ENCODE peak calls at places on chromosomes 12 and 14, in five cellular contexts. U, A, X, R and Z are unnamed samples.

GRCh38 chr14:88551094-88551870 is 3.5 kb downstream of the PTPN21 start:
- DNase-seq in U (peak; percentile 80), X (no peak), A (peak; percentile 91), R (no peak), Z (no peak)

GRCh38 chr14:38391334-38391733 is 135.4 kb upstream of the CLEC14A start:
- DNase-seq in R (no peak), U (peak; percentile 89), A (no peak), X (no peak), Z (no peak)

GRCh38 chr12:48946206-48946605 is 11.1 kb downstream of the ARF3 start:
- DNase-seq in A (no peak), R (no peak), X (no peak), U (no peak), Z (no peak)

GRCh38 chr14:50943261-50943942 is 881 bp downstream of the PYGL start:
- DNase-seq in A (peak; percentile 78), X (no peak), R (peak; percentile 55), U (peak; percentile 33), Z (peak; percentile 52)

GRCh38 chr12:31896514-31897039 is 62.6 kb upstream of the RESF1 start:
- DNase-seq in R (no peak), A (no peak), X (peak; percentile 99), U (peak; percentile 91), Z (peak; percentile 96)

GRCh38 chr12:29519585-29520182 is 22.2 kb upstream of the OVCH1 start:
- DNase-seq in X (no peak), R (peak; percentile 28), U (peak; percentile 75), A (peak; percentile 60), Z (peak; percentile 79)

GRCh38 chr14:104139460-104140212 is 1.2 kb downstream of the KIF26A start:
- DNase-seq in X (no peak), U (no peak), R (no peak), A (no peak), Z (no peak)

GRCh38 chr14:104443391-104444158 is 136.0 kb upstream of the C14orf180 start:
- DNase-seq in X (no peak), A (peak; percentile 27), R (no peak), U (no peak), Z (no peak)

GRCh38 chr12:109637996-109638395 is 64.4 kb downstream of the MVK start:
- DNase-seq in U (no peak), R (no peak), A (no peak), X (no peak), Z (no peak)

GRCh38 chr14:69360438-69361108 is 37.5 kb downstream of the ERH start:
- DNase-seq in U (no peak), X (no peak), R (no peak), A (no peak), Z (peak; percentile 54)

GRCh38 chr14:54778618-54779017 is 124.0 kb downstream of the GCH1 start:
- DNase-seq in A (no peak), R (no peak), U (no peak), X (no peak), Z (no peak)

GRCh38 chr14:34059037-34059924 is 108.4 kb upstream of the EGLN3 start:
- DNase-seq in X (no peak), A (peak; percentile 66), R (no peak), U (peak; percentile 8), Z (no peak)

GRCh38 chr14:50353126-50353525 is 41.0 kb downstream of the DMAC2L start:
- DNase-seq in U (no peak), R (no peak), X (no peak), A (no peak), Z (no peak)

DNA sequence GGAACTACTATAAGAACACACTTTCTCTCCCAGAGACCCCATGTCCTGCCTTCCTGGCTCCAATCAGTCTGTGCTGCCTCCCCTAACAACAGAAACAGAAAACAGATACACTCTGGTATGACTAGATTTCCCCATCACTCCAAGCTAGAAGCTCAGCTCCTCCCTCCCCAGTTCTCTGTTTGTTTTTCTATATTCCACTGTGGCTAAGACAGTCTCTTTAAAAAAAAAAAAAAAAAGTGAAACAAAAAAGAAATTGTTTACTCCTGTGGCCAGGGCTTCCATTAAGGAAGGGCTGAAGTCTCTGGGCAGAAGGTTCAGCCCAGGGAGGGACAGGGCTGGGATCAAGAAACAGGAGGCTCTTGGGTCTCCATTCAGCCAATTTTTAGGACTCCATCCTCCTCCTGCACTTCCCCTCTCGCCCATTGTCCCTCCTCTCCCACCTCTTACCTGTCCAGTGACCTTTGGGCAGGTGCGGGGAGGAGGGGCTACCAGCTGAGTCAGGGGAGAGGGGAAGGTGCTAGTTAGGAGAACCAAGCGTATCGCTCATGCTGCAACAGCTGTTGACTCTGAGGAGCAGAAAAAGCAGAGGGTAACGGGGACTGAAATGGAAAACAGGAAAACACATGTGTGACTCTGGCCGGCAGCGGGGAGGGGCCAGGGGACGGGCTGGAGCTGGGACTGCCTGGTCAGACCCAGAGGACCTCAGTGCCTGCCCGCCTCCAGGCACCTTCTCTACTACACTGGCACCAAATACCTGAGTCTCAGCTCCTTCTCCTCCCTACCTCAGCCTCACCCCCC is 4.2 kb upstream of the SLC7A7 start:
- DNase-seq in U (peak; percentile 87), R (peak; percentile 82), X (no peak), A (peak; percentile 35), Z (no peak)
- TF ChIP-seq MYC in U (no peak), R (peak; percentile 22), X (no peak), A (no peak), Z (no peak)

GRCh38 chr12:101748907-101749306 is 9.6 kb upstream of the SYCP3 start:
- DNase-seq in U (no peak), A (no peak), R (no peak), X (no peak), Z (no peak)

GRCh38 chr12:101749657-101750056 is 10.4 kb upstream of the SYCP3 start:
- DNase-seq in A (no peak), U (no peak), X (no peak), R (no peak), Z (no peak)

GRCh38 chr12:101747695-101748094 is 8.4 kb upstream of the SYCP3 start:
- DNase-seq in U (no peak), X (no peak), R (no peak), A (no peak), Z (no peak)

GRCh38 chr12:101746661-101747060 is 7.4 kb upstream of the SYCP3 start:
- DNase-seq in U (no peak), X (no peak), R (no peak), A (no peak), Z (no peak)

DNA sequence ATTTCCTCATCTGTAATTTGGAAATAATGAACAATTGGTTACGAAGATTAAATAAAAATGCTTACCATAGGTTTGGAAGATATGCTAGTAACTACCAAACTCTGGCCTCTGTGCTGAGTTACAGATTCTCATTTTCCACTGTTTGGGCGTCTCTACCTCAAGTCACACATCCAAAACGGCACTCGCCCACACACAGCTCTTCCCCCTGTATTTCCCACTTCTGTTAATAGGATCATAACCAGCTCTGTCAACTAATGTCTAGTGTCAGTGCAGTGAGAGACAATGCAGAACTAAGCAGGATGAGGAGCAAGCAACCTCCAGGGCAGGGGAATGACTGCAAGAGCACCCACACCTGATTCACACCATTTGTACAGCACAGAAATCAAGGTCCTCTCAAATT is 10.9 kb upstream of the SYCP3 start:
- DNase-seq in U (no peak), A (no peak), X (no peak), R (no peak), Z (no peak)
- TF ChIP-seq POLR2A in U (no peak), A (no peak), X (no peak), R (no peak), Z (no peak)

DNA sequence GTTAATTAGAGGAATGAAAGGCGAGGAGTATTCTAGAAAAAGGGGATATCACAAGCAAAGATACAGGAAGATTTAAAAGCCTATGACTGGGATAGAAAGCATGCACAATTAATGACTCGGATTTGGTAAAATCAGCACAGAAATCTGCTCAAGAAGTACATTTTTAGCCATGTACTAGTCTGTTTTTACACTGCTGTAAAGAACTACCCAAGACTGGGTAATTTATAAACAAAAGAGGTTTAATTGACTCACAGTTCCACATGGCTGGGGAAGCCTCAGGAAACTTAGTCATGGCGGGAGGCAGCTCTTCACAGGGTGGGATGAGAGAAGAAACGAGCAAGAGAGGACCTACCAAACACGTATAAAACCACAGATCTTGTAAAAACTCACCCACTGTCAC is 716.3 kb upstream of the MDGA2 start:
- DNase-seq in R (no peak), U (no peak), A (no peak), X (no peak), Z (no peak)
- TF ChIP-seq MAX in R (no peak), U (no peak), A (no peak), X (no peak), Z (no peak)

GRCh38 chr12:50059440-50060119 is 2.2 kb downstream of the ASIC1 start:
- DNase-seq in U (no peak), R (no peak), X (no peak), A (no peak), Z (peak; percentile 98)
- TF ChIP-seq MYC in U (no peak), R (no peak), X (no peak), A (no peak), Z (peak; percentile 61)

DNA sequence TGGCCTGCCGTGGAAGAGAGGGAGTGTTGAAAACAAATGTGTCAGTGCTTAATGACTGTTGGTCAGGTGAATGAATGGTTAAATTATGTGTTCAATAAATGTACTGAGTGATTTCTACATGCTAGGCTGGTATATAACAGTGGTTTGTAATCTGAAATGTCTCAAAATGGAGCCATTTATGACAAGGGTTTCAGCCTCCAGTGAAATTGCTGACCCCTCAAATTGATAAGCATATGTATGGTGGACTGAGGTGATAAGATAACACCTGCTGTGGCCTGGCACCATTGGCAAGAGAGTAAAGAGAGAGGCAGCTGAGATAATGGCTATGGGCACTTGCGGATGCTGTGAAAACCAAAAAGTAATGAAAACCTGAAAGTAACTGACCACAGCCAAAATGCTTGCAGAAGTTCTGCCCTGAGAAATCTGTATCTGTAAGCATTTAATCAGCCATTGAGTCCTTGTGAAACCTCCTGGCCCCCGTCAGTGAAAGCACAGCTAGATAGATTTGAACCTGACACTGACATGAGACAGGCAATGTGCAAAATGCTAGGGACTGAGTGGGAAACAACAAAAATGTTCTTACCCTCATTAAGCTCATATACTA is 1.4 kb upstream of the BCAT1 start:
- DNase-seq in A (no peak), U (no peak), R (no peak), X (peak; percentile 93), Z (no peak)
- TF ChIP-seq POLR2A in A (no peak), U (no peak), R (no peak), X (no peak), Z (no peak)

GRCh38 chr14:35386673-35387125 is 17.9 kb downstream of the NFKBIA start:
- DNase-seq in R (no peak), X (no peak), A (no peak), U (no peak), Z (no peak)
- TF ChIP-seq MAX in R (no peak), X (no peak), A (no peak), U (no peak), Z (no peak)

GRCh38 chr12:12072064-12072760 is 1.5 kb downstream of the BCL2L14 start:
- DNase-seq in R (peak; percentile 38), X (peak; percentile 12), A (no peak), U (no peak), Z (no peak)
- TF ChIP-seq MYC in R (peak; percentile 25), X (no peak), A (no peak), U (no peak), Z (no peak)

GRCh38 chr12:106782619-106783018 is 8.1 kb downstream of the RIC8B start:
- DNase-seq in A (no peak), R (no peak), X (no peak), U (no peak), Z (no peak)

GRCh38 chr12:106780010-106780625 is 5.6 kb downstream of the RIC8B start:
- DNase-seq in U (peak; percentile 7), X (no peak), R (no peak), A (peak; percentile 32), Z (no peak)

DNA sequence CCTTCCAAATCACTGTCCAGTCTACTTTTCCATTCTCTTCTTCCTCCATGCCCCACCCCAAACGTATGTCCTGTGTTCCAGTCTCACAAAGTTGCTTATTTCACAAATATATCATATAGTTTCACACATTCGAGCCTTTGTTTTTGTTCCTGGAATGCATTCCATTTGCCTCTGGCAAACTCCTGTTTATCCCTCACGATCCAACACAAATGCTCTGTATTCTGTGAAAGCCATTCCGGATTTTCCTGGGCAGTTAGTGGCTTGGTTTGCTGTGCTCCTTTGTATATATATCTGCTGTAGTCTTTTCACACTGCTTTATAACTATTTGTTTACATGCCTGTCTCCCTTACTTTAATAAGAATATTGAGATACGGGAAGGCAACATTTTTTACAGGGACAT is 9.0 kb downstream of the RIC8B start:
- DNase-seq in U (no peak), X (no peak), R (no peak), A (no peak), Z (no peak)
- TF ChIP-seq POLR2A in U (no peak), X (no peak), R (no peak), A (no peak), Z (no peak)